ENCODE peak calls at places on chromosomes 7 and 10, in eight cellular contexts. N, O, K, W, D, R, V and L are unnamed samples.
A peak's percentile ranks its signal among the peaks of the same experiment; 100 is the strongest.

GRCh38 chr7:143416565-143417149 is 8.0 kb upstream of the EPHA1 start:
- DNase-seq in O (peak; percentile 62), K (no peak), D (no peak), W (peak; percentile 69), R (no peak), N (peak; percentile 71), V (peak; percentile 75), L (no peak)

GRCh38 chr10:74137992-74138391 is 12.6 kb downstream of the AP3M1 start:
- DNase-seq in R (no peak), V (no peak), N (no peak), W (no peak), D (no peak), O (no peak), K (no peak), L (no peak)

GRCh38 chr10:110834622-110835219 is 37.0 kb upstream of the PDCD4 start:
- DNase-seq in R (no peak), N (peak; percentile 66), D (peak; percentile 75), W (peak; percentile 77), V (no peak), K (no peak), O (no peak), L (peak; percentile 46)

GRCh38 chr7:29340691-29341090 is 146.1 kb downstream of the CHN2 start:
- DNase-seq in K (no peak), D (no peak), O (no peak), R (no peak), W (no peak), V (no peak), N (no peak), L (no peak)

GRCh38 chr10:114486938-114487814 is 82.9 kb upstream of the AFAP1L2 start:
- DNase-seq in K (no peak), V (peak; percentile 37), R (no peak), W (peak; percentile 45), O (no peak), N (no peak), D (no peak), L (no peak)

GRCh38 chr7:148261996-148262688 is 328.4 kb upstream of the C7orf33 start:
- DNase-seq in D (no peak), N (no peak), V (no peak), R (no peak), K (no peak), O (no peak), W (no peak), L (no peak)

GRCh38 chr10:73095479-73096021 is 1.1 kb downstream of the P4HA1 start:
- DNase-seq in D (peak; percentile 66), R (no peak), O (peak; percentile 47), V (peak; percentile 69), W (peak; percentile 91), K (no peak), N (peak; percentile 88), L (peak; percentile 36)

GRCh38 chr10:48577158-48577557 is 27.7 kb downstream of the ARHGAP22 start:
- DNase-seq in R (no peak), O (no peak), N (no peak), W (no peak), K (no peak), V (no peak), D (no peak), L (no peak)

GRCh38 chr10:52216852-52217251 is 97.2 kb upstream of the DKK1 start:
- DNase-seq in W (peak; percentile 96), O (no peak), R (no peak), N (peak; percentile 95), K (no peak), D (no peak), V (peak; percentile 39), L (no peak)

GRCh38 chr7:143367972-143368371 is 5.5 kb upstream of the FAM131B start:
- DNase-seq in N (peak; percentile 62), V (peak; percentile 94), O (no peak), W (no peak), K (no peak), R (no peak), D (no peak), L (no peak)

GRCh38 chr7:74684921-74685320 is 27.4 kb downstream of the GTF2I start:
- DNase-seq in D (no peak), W (no peak), N (no peak), K (no peak), V (no peak), R (no peak), O (no peak), L (no peak)